ENCODE peak calls at places on chromosomes 2 and 18, in ten cellular contexts. P is ovary; O is fibroblast of lung; N is upper lobe of right lung; J is MM.1S; Y is effector memory CD4-positive, alpha-beta T cell; I is lower lobe of right lung; K is left ventricle myocardium inferior; U is CD8-positive, alpha-beta memory T cell; D is thoracic aorta. R is an unnamed sample.

GRCh38 chr2:187138240-187138639 is 289.3 kb upstream of the ZSWIM2 start:
- DNase-seq in N (no peak), Y (no peak), O (peak), D (no peak), K (peak), J (no peak), U (no peak), I (peak), P (no peak), R (no peak)

GRCh38 chr2:3223080-3223923 is 154.3 kb downstream of the EIPR1 start:
- DNase-seq in O (no peak), I (no peak), J (no peak), P (no peak), U (peak), K (no peak), D (no peak), Y (peak), N (no peak), R (no peak)

GRCh38 chr2:226911932-226912331 is 76.1 kb downstream of the RHBDD1 start:
- DNase-seq in K (no peak), U (no peak), I (no peak), N (no peak), J (no peak), Y (no peak), P (no peak), D (no peak), O (peak), R (peak)

GRCh38 chr2:37985333-37985732 is 60.2 kb downstream of the RMDN2 start:
- DNase-seq in I (no peak), J (no peak), D (no peak), Y (no peak), N (no peak), K (no peak), O (peak), P (no peak), U (no peak), R (peak)

GRCh38 chr2:71243548-71244301 is 16.8 kb upstream of the PAIP2B start:
- DNase-seq in D (no peak), N (no peak), K (peak), J (no peak), I (no peak), U (no peak), Y (no peak), P (no peak), O (no peak), R (no peak)

GRCh38 chr18:36828157-36828629 is 609 bp downstream of the TPGS2 start:
- DNase-seq in D (no peak), I (no peak), J (peak), N (no peak), K (no peak), Y (peak), O (peak), U (peak), P (peak), R (no peak)

GRCh38 chr2:109670556-109671411 is 56.6 kb downstream of the SOWAHC start:
- DNase-seq in U (no peak), J (no peak), O (no peak), Y (no peak), I (no peak), D (no peak), K (no peak), N (no peak), P (no peak), R (no peak)

GRCh38 chr2:199662245-199662644 is 188.7 kb downstream of the FTCDNL1 start:
- DNase-seq in K (no peak), O (no peak), N (no peak), U (no peak), D (no peak), I (no peak), P (no peak), Y (no peak), J (no peak), R (no peak)

GRCh38 chr18:74290831-74291770 is 662 bp downstream of the CYB5A start:
- DNase-seq in N (peak), K (peak), U (no peak), Y (no peak), I (peak), J (no peak), O (no peak), P (peak), D (no peak), R (no peak)

GRCh38 chr2:61620244-61621159 is 82.3 kb upstream of the XPO1 start:
- DNase-seq in K (no peak), I (no peak), N (no peak), U (no peak), Y (no peak), O (peak), J (no peak), P (no peak), D (no peak), R (peak)

GRCh38 chr18:40911041-40911440 is 1044.0 kb upstream of the PIK3C3 start:
- DNase-seq in Y (no peak), P (no peak), I (no peak), J (no peak), K (no peak), D (no peak), O (peak), U (no peak), N (no peak), R (no peak)

GRCh38 chr2:15547100-15547499 is 14.0 kb downstream of the NBAS start:
- DNase-seq in J (no peak), I (no peak), P (no peak), O (peak), Y (no peak), N (no peak), D (no peak), U (no peak), K (no peak), R (no peak)

GRCh38 chr2:15158117-15158516 is 403.0 kb downstream of the NBAS start:
- DNase-seq in K (no peak), Y (no peak), N (no peak), D (no peak), J (no peak), U (no peak), P (no peak), I (no peak), O (no peak), R (no peak)

GRCh38 chr2:188292446-188293239 is 969 bp downstream of the GULP1 start:
- DNase-seq in P (peak), U (no peak), I (peak), N (peak), D (peak), O (peak), K (peak), Y (no peak), J (no peak), R (peak)

GRCh38 chr2:171142398-171142797 is 18.3 kb downstream of the TLK1 start:
- DNase-seq in U (no peak), Y (no peak), D (no peak), J (no peak), K (no peak), N (no peak), O (no peak), P (no peak), I (no peak), R (no peak)

GRCh38 chr2:229943171-229943570 is 20.9 kb downstream of the FBXO36 start:
- DNase-seq in P (no peak), D (no peak), I (peak), J (no peak), N (no peak), O (no peak), K (no peak), U (no peak), Y (no peak), R (no peak)

GRCh38 chr18:31426021-31426420 is 21.5 kb upstream of the DSG3 start:
- DNase-seq in I (no peak), Y (no peak), N (no peak), U (no peak), J (no peak), O (no peak), D (no peak), K (no peak), P (no peak), R (no peak)

GRCh38 chr2:158953926-158954763 is 14.3 kb upstream of the TANC1 start:
- DNase-seq in U (no peak), N (peak), P (peak), J (peak), O (peak), K (peak), I (peak), Y (no peak), D (peak), R (no peak)

DNA sequence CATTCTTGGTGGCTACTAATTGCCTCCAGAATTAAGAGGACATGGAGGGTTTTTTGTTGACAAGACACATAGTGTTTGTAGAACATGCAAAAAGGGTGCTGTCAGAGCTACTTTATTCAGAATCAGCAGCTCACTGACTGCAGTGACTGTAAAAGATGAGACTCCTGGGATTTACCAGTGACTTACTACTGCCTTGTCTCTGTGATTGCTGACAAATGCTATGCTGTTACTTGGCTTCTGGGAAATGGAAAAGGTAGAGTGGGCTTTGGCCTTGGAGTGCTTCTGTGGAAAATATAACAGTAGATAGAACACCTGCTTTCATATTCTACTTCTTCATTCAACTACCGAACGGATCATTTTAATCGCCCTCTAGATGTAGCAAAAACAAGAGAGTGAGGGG is 47.8 kb downstream of the GREB1L start:
- DNase-seq in Y (no peak), D (no peak), O (no peak), U (no peak), K (no peak), N (no peak), P (no peak), J (no peak), I (no peak), R (no peak)
- H3K27ac ChIP-seq in Y (no peak), D (no peak), O (no peak), U (no peak), K (no peak), N (no peak), P (no peak), J (no peak), I (no peak), R (no peak)

GRCh38 chr2:207765541-207765940 is 4.2 kb downstream of the FZD5 start:
- DNase-seq in N (no peak), D (no peak), P (no peak), O (no peak), K (no peak), I (peak), J (no peak), U (no peak), Y (no peak), R (no peak)
- H3K27ac ChIP-seq in N (no peak), D (no peak), P (no peak), O (no peak), K (no peak), I (no peak), J (no peak), U (no peak), Y (no peak), R (no peak)

GRCh38 chr2:201879986-201880385 is 73.6 kb downstream of the CDK15 start:
- DNase-seq in O (no peak), U (no peak), D (no peak), K (no peak), J (no peak), P (no peak), Y (no peak), I (no peak), N (no peak), R (no peak)

GRCh38 chr2:201880620-201881381 is 74.5 kb downstream of the CDK15 start:
- DNase-seq in K (no peak), N (no peak), I (no peak), Y (no peak), J (no peak), P (no peak), O (peak), D (no peak), U (no peak), R (no peak)

GRCh38 chr2:201881382-201881720 is 75.0 kb downstream of the CDK15 start:
- DNase-seq in N (no peak), O (no peak), Y (no peak), K (no peak), U (no peak), D (no peak), P (no peak), I (no peak), J (no peak), R (no peak)

GRCh38 chr2:201882353-201883095 is 76.2 kb downstream of the CDK15 start:
- DNase-seq in U (no peak), Y (no peak), I (no peak), K (no peak), D (no peak), O (peak), N (no peak), P (no peak), J (no peak), R (no peak)

GRCh38 chr2:201881731-201882130 is 75.4 kb downstream of the CDK15 start:
- DNase-seq in Y (no peak), U (no peak), K (no peak), I (no peak), D (no peak), J (no peak), O (peak), P (no peak), N (no peak), R (no peak)
- H3K27ac ChIP-seq in Y (no peak), U (no peak), K (no peak), I (no peak), D (no peak), J (no peak), O (peak), P (no peak), N (no peak), R (no peak)

GRCh38 chr2:203022751-203023150 is 8.1 kb downstream of the NBEAL1 start:
- DNase-seq in I (no peak), O (peak), K (no peak), D (no peak), J (no peak), P (no peak), U (no peak), Y (no peak), N (no peak), R (no peak)

GRCh38 chr2:203030545-203030944 is 15.9 kb downstream of the NBEAL1 start:
- DNase-seq in O (no peak), J (no peak), P (no peak), Y (no peak), D (no peak), U (no peak), K (no peak), N (no peak), I (no peak), R (no peak)

GRCh38 chr2:203021986-203022385 is 7.3 kb downstream of the NBEAL1 start:
- DNase-seq in Y (no peak), P (no peak), D (no peak), J (no peak), U (no peak), K (no peak), N (no peak), I (no peak), O (no peak), R (no peak)

GRCh38 chr2:203030991-203031390 is 16.3 kb downstream of the NBEAL1 start:
- DNase-seq in Y (no peak), U (no peak), N (no peak), O (no peak), K (no peak), I (no peak), D (no peak), P (no peak), J (no peak), R (no peak)

DNA sequence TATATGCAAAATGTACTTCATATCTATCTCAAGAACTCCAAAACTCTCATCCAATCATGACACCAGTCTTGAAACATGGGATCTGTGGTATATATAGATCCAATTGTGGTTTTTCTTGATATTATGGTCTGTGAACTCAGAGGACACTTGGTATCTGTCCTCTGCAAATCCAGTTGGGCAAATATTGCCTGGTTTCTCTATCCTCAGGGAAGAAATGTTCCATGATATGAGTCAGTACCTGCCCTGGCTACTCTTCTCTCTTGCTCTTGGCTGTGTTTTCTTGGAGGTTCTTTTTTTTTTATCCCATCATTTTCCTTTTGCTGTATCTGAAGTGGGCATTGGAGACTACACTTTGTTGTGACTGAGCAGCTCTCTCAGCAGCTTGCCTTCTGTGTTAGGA is 10.9 kb downstream of the NBEAL1 start:
- DNase-seq in K (no peak), U (no peak), Y (no peak), I (no peak), O (no peak), D (no peak), J (no peak), P (no peak), N (no peak), R (no peak)
- H3K27ac ChIP-seq in K (peak), U (no peak), Y (no peak), I (no peak), O (no peak), D (peak), J (no peak), P (no peak), N (no peak), R (no peak)

GRCh38 chr2:98479959-98480524 is 35.4 kb downstream of the INPP4A start:
- DNase-seq in K (peak), U (peak), J (peak), P (peak), D (no peak), Y (peak), I (peak), O (peak), N (peak), R (peak)
- H3K27ac ChIP-seq in K (peak), U (no peak), J (peak), P (no peak), D (no peak), Y (peak), I (no peak), O (no peak), N (no peak), R (peak)

GRCh38 chr2:200964498-200964897 is 1.0 kb upstream of the ORC2 start:
- DNase-seq in J (no peak), Y (no peak), I (no peak), N (no peak), P (no peak), U (no peak), D (no peak), O (no peak), K (no peak), R (no peak)
- H3K27ac ChIP-seq in J (no peak), Y (no peak), I (no peak), N (no peak), P (no peak), U (peak), D (no peak), O (no peak), K (no peak), R (peak)

GRCh38 chr2:17960925-17961324 is 82.5 kb downstream of the KCNS3 start:
- DNase-seq in U (no peak), O (no peak), P (no peak), K (no peak), J (no peak), D (no peak), N (no peak), Y (no peak), I (no peak), R (no peak)
- H3K27ac ChIP-seq in U (no peak), O (no peak), P (no peak), K (no peak), J (no peak), D (no peak), N (no peak), Y (no peak), I (no peak), R (no peak)

GRCh38 chr18:6943143-6943542 is 174.5 kb downstream of the LAMA1 start:
- DNase-seq in K (no peak), I (no peak), D (no peak), O (no peak), U (no peak), J (no peak), P (no peak), N (no peak), Y (no peak), R (no peak)
- H3K27ac ChIP-seq in K (no peak), I (no peak), D (no peak), O (no peak), U (no peak), J (no peak), P (no peak), N (no peak), Y (no peak), R (no peak)

DNA sequence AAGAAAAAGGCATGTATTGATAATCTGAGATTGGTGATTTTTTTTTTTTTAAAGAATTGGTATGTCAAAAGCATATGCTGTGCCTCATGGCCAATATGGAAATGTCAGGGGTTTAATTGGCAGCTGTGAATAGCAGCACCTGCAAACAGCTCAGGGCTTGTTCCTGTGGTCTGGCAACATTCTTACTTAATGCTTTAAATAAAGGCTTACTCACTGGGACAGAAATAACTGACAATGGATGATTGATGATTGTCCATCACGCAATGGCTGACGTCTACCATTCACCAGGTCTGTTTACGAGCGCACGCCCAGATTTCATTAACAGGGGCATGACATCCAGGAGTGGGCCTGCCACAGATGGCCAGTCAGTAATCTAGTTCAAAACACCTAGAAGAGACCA is 66.7 kb downstream of the ETAA1 start:
- DNase-seq in U (no peak), N (no peak), D (no peak), Y (no peak), O (peak), J (peak), K (no peak), I (no peak), P (no peak), R (peak)
- H3K27ac ChIP-seq in U (no peak), N (no peak), D (no peak), Y (no peak), O (no peak), J (peak), K (no peak), I (no peak), P (no peak), R (peak)

GRCh38 chr2:173983414-173983871 is 18.3 kb upstream of the SP3 start:
- DNase-seq in N (no peak), D (no peak), K (no peak), I (no peak), P (no peak), O (peak), U (no peak), J (no peak), Y (no peak), R (no peak)

GRCh38 chr2:173984866-173985588 is 19.9 kb upstream of the SP3 start:
- DNase-seq in U (no peak), D (no peak), J (no peak), N (no peak), K (no peak), Y (no peak), O (no peak), P (peak), I (no peak), R (no peak)

GRCh38 chr2:173982918-173983317 is 17.7 kb upstream of the SP3 start:
- DNase-seq in Y (no peak), O (peak), P (peak), U (no peak), K (no peak), J (no peak), D (no peak), N (no peak), I (no peak), R (no peak)

GRCh38 chr2:173986805-173987204 is 21.6 kb upstream of the SP3 start:
- DNase-seq in K (no peak), O (peak), J (no peak), U (no peak), Y (no peak), P (no peak), D (no peak), I (no peak), N (no peak), R (no peak)

DNA sequence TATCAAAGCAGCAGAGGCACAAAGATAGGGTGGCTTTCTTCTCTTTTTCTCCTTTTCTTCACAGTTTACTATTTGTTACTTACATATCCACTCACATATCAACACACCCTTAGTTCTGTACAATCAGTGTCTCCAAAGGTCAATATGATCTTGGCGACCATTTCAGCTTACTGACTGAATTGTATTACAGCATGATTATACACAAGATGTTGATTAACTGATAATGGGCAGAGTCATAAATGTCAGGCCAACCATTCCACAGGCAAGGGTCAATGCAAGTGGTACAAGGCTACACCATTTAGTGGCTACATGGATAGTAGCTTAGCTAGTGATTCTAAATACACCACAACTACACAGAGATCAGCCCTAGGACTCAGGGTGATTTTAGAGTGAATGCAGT is 20.4 kb upstream of the SP3 start:
- DNase-seq in P (no peak), I (no peak), N (no peak), K (no peak), J (no peak), O (no peak), Y (no peak), D (no peak), U (no peak), R (no peak)
- H3K27ac ChIP-seq in P (peak), I (no peak), N (peak), K (peak), J (no peak), O (no peak), Y (no peak), D (peak), U (no peak), R (no peak)